ENCODE peak calls at places on chromosomes 3 and 15, in five cellular contexts. Z, T, R, E and X are unnamed samples.

GRCh38 chr3:72728958-72729467 is 119.2 kb downstream of the SHQ1 start:
- DNase-seq in T (no peak), R (no peak), Z (no peak), E (no peak), X (no peak)

GRCh38 chr3:48428088-48428862 is 1.6 kb downstream of the PLXNB1 start:
- DNase-seq in T (no peak), Z (peak; percentile 34), E (peak; percentile 70), R (no peak), X (no peak)

GRCh38 chr3:127037423-127037841 is 54.5 kb downstream of the PLXNA1 start:
- DNase-seq in E (no peak), T (no peak), R (no peak), Z (no peak), X (no peak)

GRCh38 chr3:152638707-152639450 is 196.1 kb upstream of the P2RY1 start:
- DNase-seq in T (no peak), E (no peak), R (peak; percentile 16), Z (peak; percentile 69), X (no peak)

GRCh38 chr15:91548588-91548987 is 304.9 kb upstream of the SLCO3A1 start:
- DNase-seq in E (no peak), R (peak; percentile 48), T (no peak), Z (no peak), X (no peak)

GRCh38 chr3:57917611-57918010 is 90.6 kb upstream of the FLNB start:
- DNase-seq in Z (peak; percentile 34), R (peak; percentile 20), T (no peak), E (no peak), X (no peak)

GRCh38 chr3:46509661-46510187 is 11.9 kb downstream of the RTP3 start:
- DNase-seq in Z (no peak), T (no peak), R (no peak), E (no peak), X (no peak)

GRCh38 chr3:123446610-123447109 is 2.2 kb downstream of the ADCY5 start:
- DNase-seq in Z (no peak), T (no peak), R (no peak), E (no peak), X (no peak)

GRCh38 chr3:123161167-123161566 is 40.6 kb upstream of the SEC22A start:
- DNase-seq in T (no peak), R (no peak), E (no peak), Z (no peak), X (no peak)

GRCh38 chr3:184637705-184638104 is 74.2 kb downstream of the MAGEF1 start:
- DNase-seq in R (peak; percentile 49), E (no peak), Z (no peak), T (no peak), X (no peak)

GRCh38 chr3:65914740-65915366 is 123.9 kb downstream of the MAGI1 start:
- DNase-seq in E (no peak), R (no peak), Z (peak; percentile 41), T (no peak), X (peak; percentile 43)

GRCh38 chr15:81275711-81276417 is 48.1 kb downstream of the STARD5 start:
- DNase-seq in T (no peak), R (peak; percentile 66), E (no peak), Z (no peak), X (no peak)

GRCh38 chr15:95626501-95627361 is 703.8 kb upstream of the NR2F2 start:
- DNase-seq in T (no peak), E (no peak), Z (no peak), R (no peak), X (peak; percentile 34)

GRCh38 chr3:44887101-44887500 is 12.7 kb downstream of the TGM4 start:
- DNase-seq in T (no peak), Z (no peak), R (no peak), E (no peak), X (no peak)

GRCh38 chr3:82641701-82642100 is 880.3 kb upstream of the GBE1 start:
- DNase-seq in T (no peak), E (no peak), Z (peak; percentile 61), R (no peak), X (no peak)

GRCh38 chr3:117962750-117963149 is 1071.9 kb downstream of the IGSF11 start:
- DNase-seq in E (no peak), Z (no peak), T (no peak), R (peak; percentile 1), X (no peak)

GRCh38 chr15:64004582-64004981 is 41.7 kb downstream of the DAPK2 start:
- DNase-seq in R (no peak), E (no peak), T (no peak), Z (peak; percentile 71), X (no peak)

GRCh38 chr15:26082833-26083174 is 219.7 kb upstream of the ATP10A start:
- DNase-seq in Z (no peak), R (no peak), T (no peak), E (no peak), X (no peak)

GRCh38 chr15:26083457-26084350 is 220.6 kb upstream of the ATP10A start:
- DNase-seq in R (no peak), Z (no peak), T (no peak), E (no peak), X (no peak)

GRCh38 chr15:26087395-26087794 is 224.3 kb upstream of the ATP10A start:
- DNase-seq in Z (peak; percentile 6), E (no peak), R (peak; percentile 75), T (no peak), X (no peak)

GRCh38 chr15:26082069-26082832 is 219.1 kb upstream of the ATP10A start:
- DNase-seq in Z (peak; percentile 97), E (peak; percentile 96), R (peak; percentile 94), T (peak; percentile 97), X (peak; percentile 95)

GRCh38 chr15:26081758-26082068 is 218.6 kb upstream of the ATP10A start:
- DNase-seq in Z (no peak), T (no peak), E (no peak), R (no peak), X (no peak)
- H3K4me3 ChIP-seq in Z (no peak overlapping the region), T (peak overlapping the region; percentile 86), E (peak overlapping the region; percentile 47), R (no peak overlapping the region), X (peak overlapping the region; percentile 4)

GRCh38 chr3:50298836-50299637 is at the start of the genes HYAL3 and NAA80:
- DNase-seq in R (peak; percentile 99), Z (peak; percentile 100), T (peak; percentile 100), E (peak; percentile 100), X (peak; percentile 100)

GRCh38 chr3:50297384-50297775 is 1.8 kb downstream of the HYAL3 start:
- DNase-seq in Z (no peak), T (no peak), R (no peak), E (no peak), X (peak; percentile 5)

GRCh38 chr3:50296721-50297383 is 2.4 kb downstream of the HYAL3 start:
- DNase-seq in R (no peak), E (no peak), T (no peak), Z (no peak), X (peak; percentile 5)

GRCh38 chr3:50299638-50299928 is 378 bp upstream of the HYAL3 start:
- DNase-seq in R (no peak), E (no peak), Z (no peak), T (no peak), X (no peak)

GRCh38 chr3:50297896-50298725 is 1.1 kb downstream of the HYAL3 start:
- DNase-seq in Z (no peak), T (no peak), E (no peak), R (no peak), X (peak; percentile 11)
- H3K4me3 ChIP-seq in Z (peak overlapping the region; percentile 94), T (peak overlapping the region; percentile 71), E (peak overlapping the region; percentile 68), R (peak overlapping the region; percentile 97), X (peak overlapping the region; percentile 67)

DNA sequence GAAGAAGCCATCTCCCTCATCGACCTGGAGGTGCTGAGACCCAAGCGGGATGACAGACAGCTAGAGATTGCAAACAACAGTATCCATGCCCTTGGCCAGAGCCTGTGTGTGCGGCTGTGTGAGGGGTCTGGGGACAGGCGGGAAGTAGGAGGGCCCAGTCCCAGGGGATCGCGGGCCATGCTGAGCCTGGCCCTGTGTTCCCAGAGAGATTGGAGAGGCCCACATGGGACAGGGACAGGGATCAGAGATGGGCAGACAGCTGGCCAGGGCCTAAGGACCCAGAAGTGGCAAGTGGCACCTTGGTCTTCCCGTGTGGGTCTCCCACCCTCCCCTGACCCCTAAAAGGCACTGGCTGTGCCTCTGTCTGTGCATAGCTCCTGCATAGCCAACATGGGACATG is 10.9 kb upstream of the RHO start:
- DNase-seq in T (no peak), Z (no peak), E (no peak), R (no peak), X (no peak)
- H3K4me3 ChIP-seq in T (no peak overlapping the region), Z (no peak overlapping the region), E (no peak overlapping the region), R (no peak overlapping the region), X (no peak overlapping the region)

GRCh38 chr15:78878356-78878755 is 5.7 kb downstream of the MORF4L1 start:
- DNase-seq in Z (peak; percentile 43), E (no peak), T (no peak), R (peak; percentile 77), X (no peak)
- H3K4me3 ChIP-seq in Z (peak overlapping the region; percentile 3), E (no peak overlapping the region), T (no peak overlapping the region), R (no peak overlapping the region), X (peak overlapping the region; percentile 29)

GRCh38 chr3:139674585-139675260 is 3.0 kb downstream of the NMNAT3 start:
- DNase-seq in T (no peak), E (no peak), R (no peak), Z (no peak), X (no peak)

GRCh38 chr3:139670196-139670595 is 7.6 kb downstream of the NMNAT3 start:
- DNase-seq in R (no peak), E (no peak), Z (no peak), T (no peak), X (no peak)

GRCh38 chr3:139675327-139675726 is 2.4 kb downstream of the NMNAT3 start:
- DNase-seq in T (no peak), Z (no peak), R (no peak), E (no peak), X (no peak)

GRCh38 chr3:139672247-139672646 is 5.5 kb downstream of the NMNAT3 start:
- DNase-seq in E (no peak), Z (no peak), T (no peak), R (no peak), X (no peak)

DNA sequence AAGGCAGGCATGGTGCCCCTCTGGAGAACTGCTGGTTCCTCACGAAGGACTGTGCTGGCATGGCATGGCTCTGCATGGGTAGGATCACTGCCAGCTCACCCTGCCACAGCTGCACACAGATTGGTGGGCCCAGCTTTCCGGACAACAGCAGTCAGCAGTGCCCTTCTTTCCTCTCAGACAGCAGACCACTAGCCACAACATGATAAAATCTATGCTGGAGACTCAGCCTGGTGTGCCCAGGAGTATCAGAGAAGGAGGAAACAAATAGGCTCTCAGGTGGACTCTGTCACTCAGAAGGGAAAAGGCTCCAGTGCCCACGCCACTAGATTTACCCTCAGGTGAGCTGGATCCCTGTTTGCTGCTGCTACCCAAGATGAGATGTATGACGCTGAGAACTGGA is 4.9 kb downstream of the NMNAT3 start:
- DNase-seq in T (no peak), Z (no peak), R (no peak), E (no peak), X (no peak)
- H3K4me3 ChIP-seq in T (no peak overlapping the region), Z (no peak overlapping the region), R (no peak overlapping the region), E (no peak overlapping the region), X (no peak overlapping the region)